ENCODE peak calls at places on chromosomes 13 and 19, in seven cellular contexts. E is foreskin fibroblast, V is heart left ventricle, B is fibroblast of the aortic adventitia, U is AG10803, J is A549, P is AG09309. K is an unnamed sample.
A peak's percentile ranks its signal among the peaks of the same experiment; 100 is the strongest.

GRCh38 chr13:59677966-59678814 is 485.5 kb downstream of the DIAPH3 start:
- DNase-seq in E (peak; percentile 9), J (peak; percentile 41), U (peak; percentile 57), V (no peak), P (peak; percentile 38), B (peak; percentile 74), K (peak; percentile 87)

GRCh38 chr19:19637523-19638251 is 5.8 kb downstream of the GMIP start:
- DNase-seq in U (no peak), P (no peak), V (no peak), J (no peak), E (no peak), B (no peak), K (no peak)

GRCh38 chr13:28739376-28739775 is 20.6 kb upstream of the SLC46A3 start:
- DNase-seq in V (no peak), J (no peak), B (no peak), U (no peak), P (no peak), E (no peak), K (no peak)

GRCh38 chr13:43730642-43731041 is 56.1 kb downstream of the ENOX1 start:
- DNase-seq in V (peak; percentile 19), P (no peak), J (no peak), E (peak; percentile 53), B (peak; percentile 17), U (peak; percentile 38), K (peak; percentile 64)

GRCh38 chr13:75485286-75486062 is 3.5 kb upstream of the TBC1D4 start:
- DNase-seq in E (peak; percentile 31), J (peak; percentile 63), P (no peak), V (no peak), B (peak; percentile 43), U (peak; percentile 44), K (peak; percentile 59)

GRCh38 chr13:35964764-35965163 is 166.4 kb downstream of the DCLK1 start:
- DNase-seq in U (peak; percentile 75), V (no peak), B (peak; percentile 41), J (peak; percentile 2), E (peak; percentile 53), P (no peak), K (peak; percentile 72)

GRCh38 chr13:40190656-40191100 is 475.8 kb downstream of the FOXO1 start:
- DNase-seq in J (no peak), B (peak; percentile 82), E (peak; percentile 72), U (peak; percentile 57), V (peak; percentile 53), P (peak; percentile 43), K (peak; percentile 85)

GRCh38 chr13:34867590-34867989 is 74.5 kb upstream of the NBEA start:
- DNase-seq in J (peak; percentile 15), U (peak; percentile 20), V (no peak), P (peak; percentile 17), B (no peak), E (peak; percentile 18), K (peak; percentile 9)

GRCh38 chr19:10497371-10497770 is 5.8 kb downstream of the KEAP1 start:
- DNase-seq in E (no peak), P (no peak), B (no peak), J (no peak), V (no peak), U (no peak), K (no peak)

GRCh38 chr19:11198769-11199469 is 1.6 kb upstream of the KANK2 start:
- DNase-seq in U (no peak), P (no peak), B (no peak), V (no peak), E (no peak), J (no peak), K (no peak)

DNA sequence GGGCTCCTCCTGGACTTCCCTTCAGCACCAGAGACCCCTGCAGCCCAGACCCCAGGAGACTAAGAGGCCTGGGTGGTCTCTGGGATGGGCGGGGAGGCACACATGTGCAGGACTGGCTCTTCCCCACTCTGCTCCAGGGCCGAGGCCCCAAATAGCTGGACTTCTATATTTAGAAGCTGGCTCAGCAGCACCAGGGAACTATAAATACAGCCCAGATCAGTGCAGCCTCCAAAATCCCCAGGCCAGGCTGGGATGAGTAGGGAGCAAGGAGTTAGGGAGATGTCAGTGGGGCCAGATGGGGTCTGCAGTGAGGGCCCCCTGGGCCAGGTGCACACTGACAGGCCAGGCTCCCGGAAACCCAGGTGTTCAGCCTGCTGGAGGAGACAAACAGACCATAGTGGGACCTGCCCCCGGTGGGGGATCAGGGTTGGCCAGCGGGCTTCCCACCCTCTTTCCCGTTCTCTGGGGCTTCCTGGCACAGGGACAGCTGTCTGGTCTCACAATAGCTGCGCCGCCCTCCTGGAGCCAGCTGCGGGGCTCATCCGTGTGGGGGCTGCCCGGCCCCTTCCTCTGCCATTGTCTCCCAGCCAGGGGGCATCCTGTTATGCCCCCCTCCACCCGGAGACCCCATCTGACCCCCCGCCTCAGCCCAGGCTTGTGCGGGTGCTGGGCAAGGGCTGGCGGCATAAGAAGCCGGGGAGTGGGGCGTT is 5.5 kb upstream of the ADGRE5 start:
- DNase-seq in E (no peak), J (no peak), U (peak; percentile 37), P (no peak), V (peak; percentile 65), B (peak; percentile 54), K (peak; percentile 11)
- H3K4me3 ChIP-seq in E (no peak overlapping the region), J (no peak overlapping the region), U (no peak overlapping the region), P (no peak overlapping the region), V (peak overlapping the region; percentile 19), B (no peak overlapping the region), K (no peak overlapping the region)

GRCh38 chr13:30255696-30256095 is 51.7 kb downstream of the KATNAL1 start:
- DNase-seq in J (no peak), E (no peak), U (no peak), P (no peak), B (peak; percentile 34), V (no peak), K (peak; percentile 15)

GRCh38 chr13:30253830-30254229 is 53.5 kb downstream of the KATNAL1 start:
- DNase-seq in J (no peak), P (no peak), U (no peak), E (no peak), B (no peak), V (no peak), K (no peak)

GRCh38 chr13:30257433-30258099 is 49.8 kb downstream of the KATNAL1 start:
- DNase-seq in U (peak; percentile 13), V (no peak), B (peak; percentile 8), J (no peak), P (no peak), E (no peak), K (no peak)

DNA sequence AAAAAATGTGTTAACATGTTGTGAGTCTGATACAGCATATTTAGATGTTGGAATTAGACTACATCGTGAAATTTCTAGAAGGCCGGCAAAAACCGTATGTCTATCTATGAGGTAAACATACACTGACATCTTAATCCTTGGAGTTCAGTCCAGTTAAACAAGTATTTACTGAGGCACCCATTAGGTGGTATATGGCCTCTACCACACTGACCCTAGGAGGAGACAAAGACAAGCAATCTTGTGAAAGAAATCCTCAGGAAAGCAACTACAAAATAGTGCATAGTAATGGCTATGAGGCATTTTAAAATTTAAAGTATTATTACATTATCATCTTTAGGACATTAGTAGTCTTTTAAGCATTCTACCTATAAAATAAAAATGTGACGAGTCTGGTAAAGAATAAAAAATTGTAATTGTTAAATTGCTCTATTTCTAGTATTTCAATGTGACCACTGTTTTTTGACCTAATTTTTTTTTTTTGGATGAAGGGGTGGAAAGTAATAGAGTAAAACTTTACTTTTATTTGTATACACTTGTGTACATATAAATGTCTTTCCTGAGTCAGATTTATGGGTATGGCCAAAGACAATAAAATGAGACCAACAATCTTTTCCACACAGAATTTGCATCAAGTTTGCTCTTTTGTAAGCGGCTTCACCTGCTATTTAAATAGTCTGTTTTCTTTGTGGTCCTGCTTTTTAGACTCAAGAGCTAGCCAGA is 50.5 kb downstream of the KATNAL1 start:
- DNase-seq in V (no peak), U (peak; percentile 43), B (peak; percentile 46), P (peak; percentile 8), E (no peak), J (peak; percentile 6), K (peak; percentile 25)
- TF ChIP-seq CTCF in V (no peak), U (peak; percentile 43), B (peak; percentile 17), P (peak; percentile 30), E (peak; percentile 9), J (no peak), K (peak; percentile 15)

DNA sequence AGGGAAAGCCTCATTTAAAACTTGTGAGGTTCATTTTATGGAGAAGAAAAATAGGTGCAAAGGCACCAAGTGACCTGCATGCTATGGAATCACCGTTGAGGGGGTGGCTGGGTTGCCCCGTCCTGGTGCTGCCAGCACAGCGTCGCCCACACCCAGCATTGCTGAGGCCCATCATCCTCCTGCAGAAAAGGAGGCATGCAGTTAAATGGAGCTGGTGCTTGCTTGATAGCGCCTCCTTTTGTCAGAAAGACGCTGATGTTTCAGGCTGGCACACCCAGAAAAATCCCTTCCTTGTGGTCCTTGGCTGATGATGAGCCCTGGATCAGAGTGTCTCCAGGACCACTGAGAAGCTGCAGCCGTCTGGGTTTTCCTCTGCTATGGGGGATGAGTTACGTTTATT is 36.9 kb downstream of the DHRS12 start:
- DNase-seq in U (no peak), B (no peak), V (no peak), J (peak; percentile 15), P (no peak), E (no peak), K (no peak)
- H3K4me3 ChIP-seq in U (no peak overlapping the region), B (no peak overlapping the region), V (no peak overlapping the region), J (no peak overlapping the region), P (no peak overlapping the region), E (no peak overlapping the region), K (no peak overlapping the region)

DNA sequence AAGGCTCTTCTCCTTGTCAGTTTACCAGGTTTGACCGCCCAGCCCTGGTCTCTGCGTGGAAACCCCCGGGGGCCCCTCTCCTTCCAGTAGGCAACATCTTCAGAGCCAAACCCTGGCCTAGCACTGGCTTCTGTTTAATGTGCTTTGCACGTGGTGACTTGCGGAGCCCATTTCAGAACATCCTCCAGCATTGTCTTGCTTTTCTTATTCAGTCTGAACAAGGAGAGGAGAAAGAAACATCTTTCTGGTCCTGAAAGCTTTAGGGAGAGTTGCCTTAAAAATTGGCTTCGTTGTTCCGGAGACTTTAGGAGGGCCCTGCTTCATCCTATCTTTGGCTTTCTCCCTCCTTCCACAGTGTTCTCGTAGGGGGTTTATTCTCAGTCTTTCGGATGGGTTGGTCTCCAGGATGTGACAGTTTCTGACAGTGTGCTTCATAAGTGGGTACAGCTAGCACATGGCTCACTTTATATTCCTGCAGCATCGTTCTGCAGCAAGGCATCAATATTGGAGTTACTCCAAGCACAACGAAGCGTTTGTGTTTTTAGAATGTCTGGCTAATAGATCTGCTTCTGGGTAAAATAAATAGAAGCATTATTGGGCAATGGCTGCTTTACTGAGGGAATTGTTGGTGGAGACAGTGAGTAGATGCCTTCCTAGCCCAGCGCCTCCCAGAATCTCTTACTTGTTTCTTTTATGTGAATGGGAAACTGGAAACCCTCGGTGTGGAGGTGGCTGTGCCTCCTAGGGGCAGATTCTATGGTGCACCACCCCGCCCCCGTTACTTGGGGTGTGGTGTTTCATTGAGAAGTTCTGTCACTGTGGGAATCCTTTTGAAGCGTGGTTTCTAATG is 1.8 kb downstream of the FARP1 start:
- DNase-seq in U (peak; percentile 69), J (peak; percentile 19), E (peak; percentile 56), P (peak; percentile 35), B (peak; percentile 45), V (no peak), K (peak; percentile 42)
- TF ChIP-seq CTCF in U (peak; percentile 53), J (no peak), E (peak; percentile 42), P (peak; percentile 46), B (peak; percentile 22), V (no peak), K (peak; percentile 8)

GRCh38 chr13:98563071-98563470 is 13.8 kb downstream of the STK24 start:
- DNase-seq in B (no peak), E (no peak), V (no peak), P (no peak), U (no peak), J (no peak), K (no peak)
- H3K4me3 ChIP-seq in B (no peak overlapping the region), E (peak overlapping the region; percentile 36), V (no peak overlapping the region), P (no peak overlapping the region), U (peak overlapping the region; percentile 5), J (no peak overlapping the region), K (no peak overlapping the region)

K was measured in fibroblast of pulmonary artery.